ENCODE peak calls at places on chromosomes 16 and 17, in seven cellular contexts. N, Y, E, M, X, V and B are unnamed samples.

GRCh38 chr17:70702683-70703255 is 533.4 kb downstream of the KCNJ2 start:
- DNase-seq in N (no peak), Y (no peak), E (no peak), M (no peak), X (no peak), V (no peak), B (no peak)

GRCh38 chr16:77825196-77825595 is 36.8 kb downstream of the VAT1L start:
- DNase-seq in N (no peak), Y (no peak), E (no peak), M (no peak), X (no peak), V (no peak), B (no peak)

GRCh38 chr17:48997103-48997826 is at the start of gene IGF2BP1:
- DNase-seq in N (no peak), Y (peak; percentile 18), E (no peak), M (no peak), X (peak; percentile 75), V (no peak), B (peak; percentile 51)

GRCh38 chr16:72905581-72905980 is 142.3 kb downstream of the ZFHX3 start:
- DNase-seq in N (peak; percentile 64), Y (peak; percentile 63), E (no peak), M (no peak), X (peak; percentile 13), V (no peak), B (no peak)

GRCh38 chr17:82787081-82787848 is 35.4 kb downstream of the TBCD start:
- DNase-seq in N (peak; percentile 93), Y (peak; percentile 87), E (no peak), M (no peak), X (no peak), V (no peak), B (peak; percentile 64)

GRCh38 chr17:8376302-8377067 is at the start of gene KRABD2:
- DNase-seq in N (peak; percentile 72), Y (peak; percentile 81), E (peak; percentile 93), M (peak; percentile 30), X (peak; percentile 88), V (peak; percentile 80), B (peak; percentile 79)

GRCh38 chr16:23318639-23319038 is 16.5 kb downstream of the SCNN1B start:
- DNase-seq in N (peak; percentile 60), Y (no peak), E (peak; percentile 74), M (no peak), X (no peak), V (no peak), B (no peak)

GRCh38 chr17:29581583-29582253 is 7.7 kb downstream of the GIT1 start:
- DNase-seq in N (peak; percentile 93), Y (no peak), E (peak; percentile 47), M (no peak), X (no peak), V (peak; percentile 21), B (no peak)

GRCh38 chr16:2860826-2861567 is 3.0 kb upstream of the PRSS22 start:
- DNase-seq in N (peak; percentile 29), Y (peak; percentile 23), E (no peak), M (no peak), X (no peak), V (no peak), B (no peak)

GRCh38 chr17:35726609-35727460 is 4.6 kb upstream of the RASL10B start:
- DNase-seq in N (peak; percentile 41), Y (peak; percentile 80), E (no peak), M (no peak), X (peak; percentile 94), V (peak; percentile 59), B (no peak)

GRCh38 chr17:41434313-41434895 is 6.4 kb downstream of the KRT38 start:
- DNase-seq in N (no peak), Y (no peak), E (no peak), M (no peak), X (no peak), V (no peak), B (no peak)

GRCh38 chr17:47897561-47897960 is 1.5 kb downstream of the SP2 start:
- DNase-seq in N (no peak), Y (no peak), E (no peak), M (no peak), X (no peak), V (no peak), B (no peak)
- H3K4me3 ChIP-seq in N (no peak overlapping the region), Y (peak overlapping the region; percentile 93), E (peak overlapping the region; percentile 83), M (peak overlapping the region; percentile 76), X (peak overlapping the region; percentile 98), V (no peak overlapping the region), B (no peak overlapping the region)

DNA sequence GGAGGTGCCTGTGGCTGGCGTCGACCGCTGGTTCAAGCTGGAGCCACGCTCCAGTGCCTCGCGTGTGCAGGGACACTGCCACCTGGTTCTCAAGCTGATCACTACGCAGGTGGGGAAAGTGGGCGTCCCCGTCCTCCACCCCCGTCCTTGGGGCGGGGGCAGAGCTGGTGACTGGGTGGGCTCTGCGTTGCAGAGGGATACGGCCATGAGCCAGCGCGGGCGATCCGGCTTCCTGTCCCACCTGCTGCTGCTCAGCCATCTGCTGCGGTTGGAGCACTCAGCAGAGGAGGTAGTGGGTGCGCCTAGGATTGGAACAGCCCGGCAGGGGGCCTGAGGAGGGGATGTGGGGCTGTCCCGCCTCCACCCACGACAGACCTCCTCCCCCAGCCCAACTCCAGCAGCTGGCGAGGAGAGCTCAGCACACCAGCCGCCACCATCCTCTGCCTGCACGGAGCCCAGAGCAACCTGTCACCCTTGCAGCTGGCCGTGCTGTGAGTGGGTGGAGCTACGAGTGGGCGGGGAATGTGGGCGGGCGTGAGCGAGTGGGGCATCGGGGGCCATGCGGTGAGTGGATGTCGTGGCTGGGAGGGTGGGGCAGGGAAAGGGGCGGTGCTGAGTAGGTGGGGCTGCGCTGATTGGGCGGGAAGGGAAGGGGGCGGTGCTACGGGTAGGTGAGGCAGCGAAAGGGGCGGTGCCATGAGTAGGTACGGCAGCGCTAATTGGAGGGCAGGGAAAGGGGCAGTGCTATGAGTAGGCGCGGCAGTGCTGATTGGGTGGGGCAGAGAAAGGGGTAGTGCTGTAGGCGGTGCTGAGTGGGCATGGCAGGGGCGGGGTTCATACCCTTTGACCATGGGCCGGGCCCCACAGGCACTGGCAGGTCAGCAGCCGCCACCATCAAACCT is 8.9 kb downstream of the TSR3 start:
- DNase-seq in N (peak; percentile 91), Y (peak; percentile 82), E (peak; percentile 96), M (peak; percentile 76), X (peak; percentile 88), V (peak; percentile 71), B (peak; percentile 87)
- H3K4me3 ChIP-seq in N (peak overlapping the region; percentile 28), Y (no peak overlapping the region), E (peak overlapping the region; percentile 49), M (peak overlapping the region; percentile 23), X (no peak overlapping the region), V (no peak overlapping the region), B (peak overlapping the region; percentile 27)

DNA sequence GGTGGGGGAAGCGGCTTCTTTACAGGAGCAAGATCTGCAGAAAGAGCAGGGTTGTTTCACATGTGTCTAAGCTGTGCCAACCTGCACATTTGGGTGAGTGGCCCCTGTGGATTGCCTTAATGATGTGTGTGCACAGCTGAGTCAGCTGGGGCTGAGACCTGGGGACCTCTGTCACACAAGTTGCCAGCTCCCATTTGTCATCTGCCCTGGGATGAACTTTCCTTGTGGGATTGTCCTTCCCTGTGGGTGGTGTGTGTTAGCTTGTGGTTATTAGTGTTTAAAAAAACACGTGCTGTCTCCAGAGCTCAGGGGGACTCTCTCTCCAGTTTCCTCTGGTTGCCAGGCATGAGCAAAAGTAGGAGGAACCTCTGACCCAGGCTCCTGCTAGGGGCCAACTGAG is 400.5 kb upstream of the CCL2 start:
- DNase-seq in N (no peak), Y (no peak), E (no peak), M (no peak), X (no peak), V (no peak), B (no peak)
- H3K4me3 ChIP-seq in N (no peak overlapping the region), Y (no peak overlapping the region), E (no peak overlapping the region), M (no peak overlapping the region), X (no peak overlapping the region), V (no peak overlapping the region), B (no peak overlapping the region)

DNA sequence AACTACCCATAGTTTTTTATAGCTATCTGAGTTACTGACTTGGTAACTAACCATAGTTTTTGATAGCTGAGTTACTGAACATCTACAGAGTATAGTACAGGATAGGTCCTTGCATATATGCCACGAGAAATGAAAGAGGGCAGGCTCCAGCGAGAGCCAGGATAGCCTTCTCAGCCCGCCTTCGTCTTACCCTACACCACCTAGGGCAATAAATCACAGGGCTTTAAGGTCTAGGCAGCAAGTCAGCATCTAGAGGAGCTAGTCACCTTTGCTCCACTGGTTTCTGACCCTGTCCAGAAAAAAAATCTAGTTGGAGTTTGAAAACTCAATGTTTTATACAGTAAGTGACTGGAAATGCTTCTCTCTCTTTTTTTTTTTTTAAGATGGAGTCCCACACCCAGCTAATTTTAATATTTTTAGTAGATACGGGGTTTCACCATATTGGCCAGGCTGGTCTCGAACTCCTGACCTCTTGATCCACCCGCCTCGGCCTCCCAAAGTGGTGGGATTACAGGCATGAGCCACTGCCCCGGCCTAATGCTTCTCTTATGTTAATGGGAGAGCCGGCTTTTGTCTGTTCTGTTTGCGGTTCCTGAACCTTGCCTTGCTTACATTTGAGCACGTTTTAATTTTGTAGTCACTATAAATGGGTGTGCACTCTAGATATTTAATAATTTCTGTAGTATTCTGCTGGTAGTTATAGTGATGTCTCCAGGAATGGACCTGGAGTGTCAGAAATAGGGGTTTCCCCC is 2.8 kb downstream of the BFAR start:
- DNase-seq in N (no peak), Y (no peak), E (no peak), M (no peak), X (no peak), V (no peak), B (no peak)
- H3K4me3 ChIP-seq in N (no peak overlapping the region), Y (no peak overlapping the region), E (no peak overlapping the region), M (no peak overlapping the region), X (no peak overlapping the region), V (no peak overlapping the region), B (no peak overlapping the region)

GRCh38 chr16:75074415-75074793 is 42.2 kb downstream of the LDHD start:
- DNase-seq in N (no peak), Y (no peak), E (no peak), M (no peak), X (no peak), V (no peak), B (no peak)

GRCh38 chr16:75072239-75072947 is 44.2 kb downstream of the LDHD start:
- DNase-seq in N (no peak), Y (no peak), E (no peak), M (no peak), X (no peak), V (no peak), B (no peak)

GRCh38 chr16:75075688-75076268 is 40.8 kb downstream of the LDHD start:
- DNase-seq in N (no peak), Y (no peak), E (no peak), M (no peak), X (no peak), V (no peak), B (no peak)

GRCh38 chr16:75073551-75074414 is 42.8 kb downstream of the LDHD start:
- DNase-seq in N (no peak), Y (no peak), E (no peak), M (no peak), X (no peak), V (no peak), B (no peak)

GRCh38 chr16:75074920-75075687 is 41.5 kb downstream of the LDHD start:
- DNase-seq in N (no peak), Y (no peak), E (no peak), M (peak; percentile 23), X (peak; percentile 75), V (no peak), B (no peak)
- H3K4me3 ChIP-seq in N (no peak overlapping the region), Y (no peak overlapping the region), E (no peak overlapping the region), M (no peak overlapping the region), X (no peak overlapping the region), V (no peak overlapping the region), B (no peak overlapping the region)

DNA sequence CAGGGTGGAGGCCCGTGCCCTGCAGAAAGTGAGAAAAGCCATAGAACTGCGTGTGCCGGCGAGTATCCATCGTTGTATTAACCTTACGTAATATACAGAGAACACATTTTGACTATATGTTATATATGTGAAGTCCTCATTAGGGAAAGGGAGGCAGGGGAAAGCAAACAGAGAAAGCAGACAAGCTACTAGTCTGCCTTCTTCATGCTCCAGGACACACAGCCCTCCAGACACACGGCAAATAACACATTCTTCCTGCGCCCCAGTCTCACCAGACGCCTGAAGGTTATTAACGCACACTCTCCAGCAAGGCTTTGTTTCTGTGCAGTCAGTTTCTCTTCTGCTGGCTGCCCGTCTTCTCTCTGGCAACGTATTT is 28.8 kb downstream of the PRDM7 start:
- DNase-seq in N (no peak), Y (no peak), E (no peak), M (no peak), X (no peak), V (no peak), B (no peak)
- H3K4me3 ChIP-seq in N (no peak overlapping the region), Y (no peak overlapping the region), E (no peak overlapping the region), M (no peak overlapping the region), X (no peak overlapping the region), V (no peak overlapping the region), B (no peak overlapping the region)